ENCODE peak calls at places on chromosomes 16 and 17, in seven cellular contexts. One of them, this sample, is unnamed.

GRCh38 chr17:64107517-64108235 is 22.3 kb downstream of the ERN1 start:
- DNase-seq in fibroblast of lung: no peak
- DNase-seq in stimulated activated CD8-positive, alpha-beta memory T cell treated with anti-CD3 and anti-CD28 coated beads, Interleukin-15, amount 100 ng/mL, for 24 hours: no peak
- DNase-seq in T1000: no peak
- DNase-seq in NCI-H2081: peak; percentile 21
- DNase-seq in T-helper 2 cell: peak; percentile 52
- DNase-seq in HuH-7: no peak
- DNase-seq in this sample: no peak

GRCh38 chr17:2485543-2485942 is 26.1 kb downstream of the METTL16 start:
- DNase-seq in fibroblast of lung: peak; percentile 26
- DNase-seq in stimulated activated CD8-positive, alpha-beta memory T cell treated with anti-CD3 and anti-CD28 coated beads, Interleukin-15, amount 100 ng/mL, for 24 hours: no peak
- DNase-seq in T1000: no peak
- DNase-seq in NCI-H2081: no peak
- DNase-seq in T-helper 2 cell: no peak
- DNase-seq in HuH-7: no peak
- DNase-seq in this sample: no peak

GRCh38 chr16:84375773-84376172 is 7.4 kb downstream of the ATP2C2 start:
- DNase-seq in fibroblast of lung: no peak
- DNase-seq in stimulated activated CD8-positive, alpha-beta memory T cell treated with anti-CD3 and anti-CD28 coated beads, Interleukin-15, amount 100 ng/mL, for 24 hours: no peak
- DNase-seq in T1000: no peak
- DNase-seq in NCI-H2081: no peak
- DNase-seq in T-helper 2 cell: no peak
- DNase-seq in HuH-7: no peak
- DNase-seq in this sample: no peak

GRCh38 chr16:56119138-56119537 is 72.2 kb upstream of the GNAO1 start:
- DNase-seq in fibroblast of lung: no peak
- DNase-seq in stimulated activated CD8-positive, alpha-beta memory T cell treated with anti-CD3 and anti-CD28 coated beads, Interleukin-15, amount 100 ng/mL, for 24 hours: no peak
- DNase-seq in T1000: no peak
- DNase-seq in NCI-H2081: no peak
- DNase-seq in T-helper 2 cell: peak; percentile 25
- DNase-seq in HuH-7: no peak
- DNase-seq in this sample: no peak

GRCh38 chr16:87496101-87496801 is 3.4 kb upstream of the ZCCHC14 start:
- DNase-seq in fibroblast of lung: no peak
- DNase-seq in stimulated activated CD8-positive, alpha-beta memory T cell treated with anti-CD3 and anti-CD28 coated beads, Interleukin-15, amount 100 ng/mL, for 24 hours: no peak
- DNase-seq in T1000: no peak
- DNase-seq in NCI-H2081: no peak
- DNase-seq in T-helper 2 cell: peak; percentile 34
- DNase-seq in HuH-7: no peak
- DNase-seq in this sample: no peak

GRCh38 chr17:57667461-57667923 is 77.6 kb downstream of the CCDC182 start:
- DNase-seq in fibroblast of lung: no peak
- DNase-seq in stimulated activated CD8-positive, alpha-beta memory T cell treated with anti-CD3 and anti-CD28 coated beads, Interleukin-15, amount 100 ng/mL, for 24 hours: no peak
- DNase-seq in T1000: no peak
- DNase-seq in NCI-H2081: no peak
- DNase-seq in T-helper 2 cell: no peak
- DNase-seq in HuH-7: no peak
- DNase-seq in this sample: no peak

GRCh38 chr17:40311575-40311974 is 2.6 kb downstream of the RARA start:
- DNase-seq in fibroblast of lung: no peak
- DNase-seq in stimulated activated CD8-positive, alpha-beta memory T cell treated with anti-CD3 and anti-CD28 coated beads, Interleukin-15, amount 100 ng/mL, for 24 hours: no peak
- DNase-seq in T1000: peak; percentile 63
- DNase-seq in NCI-H2081: peak; percentile 79
- DNase-seq in T-helper 2 cell: no peak
- DNase-seq in HuH-7: no peak
- DNase-seq in this sample: no peak

GRCh38 chr16:56451753-56452689 is 667 bp downstream of the OGFOD1 start:
- DNase-seq in fibroblast of lung: peak; percentile 36
- DNase-seq in stimulated activated CD8-positive, alpha-beta memory T cell treated with anti-CD3 and anti-CD28 coated beads, Interleukin-15, amount 100 ng/mL, for 24 hours: no peak
- DNase-seq in T1000: no peak
- DNase-seq in NCI-H2081: no peak
- DNase-seq in T-helper 2 cell: peak; percentile 26
- DNase-seq in HuH-7: peak; percentile 6
- DNase-seq in this sample: no peak

GRCh38 chr17:49108318-49108717 is 24.3 kb upstream of the B4GALNT2 start:
- DNase-seq in fibroblast of lung: peak; percentile 26
- DNase-seq in stimulated activated CD8-positive, alpha-beta memory T cell treated with anti-CD3 and anti-CD28 coated beads, Interleukin-15, amount 100 ng/mL, for 24 hours: no peak
- DNase-seq in T1000: peak; percentile 57
- DNase-seq in NCI-H2081: peak; percentile 13
- DNase-seq in T-helper 2 cell: no peak
- DNase-seq in HuH-7: no peak
- DNase-seq in this sample: no peak

GRCh38 chr17:32518856-32519768 is 32.3 kb downstream of the CDK5R1 start:
- DNase-seq in fibroblast of lung: peak; percentile 6
- DNase-seq in stimulated activated CD8-positive, alpha-beta memory T cell treated with anti-CD3 and anti-CD28 coated beads, Interleukin-15, amount 100 ng/mL, for 24 hours: no peak
- DNase-seq in T1000: peak; percentile 16
- DNase-seq in NCI-H2081: peak; percentile 82
- DNase-seq in T-helper 2 cell: peak; percentile 24
- DNase-seq in HuH-7: no peak
- DNase-seq in this sample: no peak

GRCh38 chr17:48510761-48511604 is 19.8 kb downstream of the HOXB1 start:
- DNase-seq in fibroblast of lung: peak; percentile 90
- DNase-seq in stimulated activated CD8-positive, alpha-beta memory T cell treated with anti-CD3 and anti-CD28 coated beads, Interleukin-15, amount 100 ng/mL, for 24 hours: no peak
- DNase-seq in T1000: no peak
- DNase-seq in NCI-H2081: no peak
- DNase-seq in T-helper 2 cell: peak; percentile 88
- DNase-seq in HuH-7: no peak
- DNase-seq in this sample: no peak

GRCh38 chr17:74842599-74843351 is 16.9 kb downstream of the GRIN2C start:
- DNase-seq in fibroblast of lung: peak; percentile 63
- DNase-seq in stimulated activated CD8-positive, alpha-beta memory T cell treated with anti-CD3 and anti-CD28 coated beads, Interleukin-15, amount 100 ng/mL, for 24 hours: no peak
- DNase-seq in T1000: no peak
- DNase-seq in NCI-H2081: peak; percentile 50
- DNase-seq in T-helper 2 cell: no peak
- DNase-seq in HuH-7: peak; percentile 99
- DNase-seq in this sample: no peak

GRCh38 chr16:85568519-85568918 is 44.6 kb upstream of the GSE1 start:
- DNase-seq in fibroblast of lung: no peak
- DNase-seq in stimulated activated CD8-positive, alpha-beta memory T cell treated with anti-CD3 and anti-CD28 coated beads, Interleukin-15, amount 100 ng/mL, for 24 hours: no peak
- DNase-seq in T1000: no peak
- DNase-seq in NCI-H2081: no peak
- DNase-seq in T-helper 2 cell: no peak
- DNase-seq in HuH-7: no peak
- DNase-seq in this sample: no peak

GRCh38 chr17:39684369-39685043 is 3.4 kb downstream of the PGAP3 start:
- DNase-seq in fibroblast of lung: no peak
- DNase-seq in stimulated activated CD8-positive, alpha-beta memory T cell treated with anti-CD3 and anti-CD28 coated beads, Interleukin-15, amount 100 ng/mL, for 24 hours: no peak
- DNase-seq in T1000: no peak
- DNase-seq in NCI-H2081: no peak
- DNase-seq in T-helper 2 cell: no peak
- DNase-seq in HuH-7: no peak
- DNase-seq in this sample: no peak

GRCh38 chr16:53999123-53999522 is 287.5 kb downstream of the IRX3 start:
- DNase-seq in fibroblast of lung: no peak
- DNase-seq in stimulated activated CD8-positive, alpha-beta memory T cell treated with anti-CD3 and anti-CD28 coated beads, Interleukin-15, amount 100 ng/mL, for 24 hours: no peak
- DNase-seq in T1000: no peak
- DNase-seq in NCI-H2081: no peak
- DNase-seq in T-helper 2 cell: no peak
- DNase-seq in HuH-7: no peak
- DNase-seq in this sample: no peak

GRCh38 chr17:6508519-6509294 is 47.6 kb downstream of the PITPNM3 start:
- DNase-seq in fibroblast of lung: no peak
- DNase-seq in stimulated activated CD8-positive, alpha-beta memory T cell treated with anti-CD3 and anti-CD28 coated beads, Interleukin-15, amount 100 ng/mL, for 24 hours: no peak
- DNase-seq in T1000: no peak
- DNase-seq in NCI-H2081: no peak
- DNase-seq in T-helper 2 cell: no peak
- DNase-seq in HuH-7: no peak
- DNase-seq in this sample: no peak

GRCh38 chr17:43418441-43419374 is 19.9 kb downstream of the ARL4D start:
- DNase-seq in fibroblast of lung: peak; percentile 83
- DNase-seq in stimulated activated CD8-positive, alpha-beta memory T cell treated with anti-CD3 and anti-CD28 coated beads, Interleukin-15, amount 100 ng/mL, for 24 hours: no peak
- DNase-seq in T1000: peak; percentile 71
- DNase-seq in NCI-H2081: peak; percentile 67
- DNase-seq in T-helper 2 cell: no peak
- DNase-seq in HuH-7: no peak
- DNase-seq in this sample: no peak

GRCh38 chr17:50806141-50806643 is 29.2 kb upstream of the WFIKKN2 start:
- DNase-seq in fibroblast of lung: peak; percentile 49
- DNase-seq in stimulated activated CD8-positive, alpha-beta memory T cell treated with anti-CD3 and anti-CD28 coated beads, Interleukin-15, amount 100 ng/mL, for 24 hours: no peak
- DNase-seq in T1000: no peak
- DNase-seq in NCI-H2081: peak; percentile 27
- DNase-seq in T-helper 2 cell: no peak
- DNase-seq in HuH-7: peak; percentile 43
- DNase-seq in this sample: no peak

GRCh38 chr16:48720266-48720665 is 110.3 kb upstream of the N4BP1 start:
- DNase-seq in fibroblast of lung: no peak
- DNase-seq in stimulated activated CD8-positive, alpha-beta memory T cell treated with anti-CD3 and anti-CD28 coated beads, Interleukin-15, amount 100 ng/mL, for 24 hours: no peak
- DNase-seq in T1000: no peak
- DNase-seq in NCI-H2081: no peak
- DNase-seq in T-helper 2 cell: no peak
- DNase-seq in HuH-7: no peak
- DNase-seq in this sample: no peak

GRCh38 chr17:8855477-8856204 is 11.8 kb downstream of the PIK3R6 start:
- DNase-seq in fibroblast of lung: no peak
- DNase-seq in stimulated activated CD8-positive, alpha-beta memory T cell treated with anti-CD3 and anti-CD28 coated beads, Interleukin-15, amount 100 ng/mL, for 24 hours: no peak
- DNase-seq in T1000: no peak
- DNase-seq in NCI-H2081: no peak
- DNase-seq in T-helper 2 cell: no peak
- DNase-seq in HuH-7: no peak
- DNase-seq in this sample: no peak

GRCh38 chr17:1871743-1872142 is 41.9 kb downstream of the RPA1 start:
- DNase-seq in fibroblast of lung: no peak
- DNase-seq in stimulated activated CD8-positive, alpha-beta memory T cell treated with anti-CD3 and anti-CD28 coated beads, Interleukin-15, amount 100 ng/mL, for 24 hours: no peak
- DNase-seq in T1000: no peak
- DNase-seq in NCI-H2081: no peak
- DNase-seq in T-helper 2 cell: peak; percentile 45
- DNase-seq in HuH-7: no peak
- DNase-seq in this sample: no peak

This sample was measured in GOT3.